ENCODE peak calls at places on chromosomes 2 and 18, in five cellular contexts. Y is upper lobe of right lung, E is HCT116, W is uterus, M is right atrium auricular region. H is an unnamed sample.

GRCh38 chr18:3321133-3321812 is 59.3 kb downstream of the MYL12B start:
- DNase-seq in Y (no peak), E (no peak), W (no peak), M (no peak), H (peak; percentile 97)

GRCh38 chr2:47784349-47784851 is 1.5 kb downstream of the MSH6 start:
- DNase-seq in Y (no peak), E (no peak), W (no peak), M (no peak), H (peak; percentile 37)

GRCh38 chr2:173914055-173914922 is 50.9 kb downstream of the SP3 start:
- DNase-seq in Y (no peak), E (no peak), W (no peak), M (no peak), H (no peak)

GRCh38 chr2:60555066-60555793 is 1.8 kb upstream of the BCL11A start:
- DNase-seq in Y (peak; percentile 81), E (peak; percentile 36), W (no peak), M (no peak), H (peak; percentile 58)

GRCh38 chr2:217694296-217694695 is 308.5 kb downstream of the TNS1 start:
- DNase-seq in Y (no peak), E (no peak), W (no peak), M (no peak), H (no peak)

GRCh38 chr2:241926541-241927311 is 57.2 kb downstream of the RTP5 start:
- DNase-seq in Y (no peak), E (no peak), W (peak; percentile 38), M (no peak), H (no peak)

GRCh38 chr18:79118797-79119196 is 49.6 kb downstream of the ATP9B start:
- DNase-seq in Y (no peak), E (no peak), W (no peak), M (no peak), H (no peak)

GRCh38 chr2:62014102-62014501 is 108.6 kb downstream of the COMMD1 start:
- DNase-seq in Y (no peak), E (no peak), W (peak; percentile 77), M (peak; percentile 61), H (peak; percentile 94)

GRCh38 chr2:25528173-25528572 is 145.2 kb downstream of the DTNB start:
- DNase-seq in Y (no peak), E (no peak), W (no peak), M (no peak), H (peak; percentile 51)

GRCh38 chr2:168311265-168311925 is 64.0 kb upstream of the STK39 start:
- DNase-seq in Y (no peak), E (no peak), W (no peak), M (no peak), H (no peak)

GRCh38 chr18:47172476-47172875 is 3.7 kb downstream of the IER3IP1 start:
- DNase-seq in Y (no peak), E (no peak), W (no peak), M (no peak), H (no peak)

GRCh38 chr2:143607446-143608110 is 478.4 kb downstream of the ARHGAP15 start:
- DNase-seq in Y (no peak), E (no peak), W (no peak), M (no peak), H (peak; percentile 12)

GRCh38 chr2:105455488-105455991 is 56.7 kb upstream of the FHL2 start:
- DNase-seq in Y (no peak), E (peak; percentile 95), W (peak; percentile 38), M (no peak), H (peak; percentile 88)

GRCh38 chr2:150296795-150297546 is 190.5 kb downstream of the RND3 start:
- DNase-seq in Y (no peak), E (no peak), W (no peak), M (no peak), H (peak; percentile 65)

GRCh38 chr18:31040982-31041345 is 1.6 kb downstream of the DSC3 start:
- DNase-seq in Y (no peak), E (no peak), W (no peak), M (no peak), H (peak; percentile 25)

GRCh38 chr2:174836345-174836999 is 72.2 kb upstream of the CHRNA1 start:
- DNase-seq in Y (no peak), E (no peak), W (no peak), M (no peak), H (peak; percentile 92)

GRCh38 chr2:12844511-12844910 is 127.8 kb downstream of the TRIB2 start:
- DNase-seq in Y (no peak), E (no peak), W (no peak), M (no peak), H (no peak)

GRCh38 chr18:47594621-47595086 is 335.8 kb downstream of the SMAD2 start:
- DNase-seq in Y (no peak), E (no peak), W (no peak), M (no peak), H (no peak)

GRCh38 chr2:173958198-173958846 is 6.9 kb downstream of the SP3 start:
- DNase-seq in Y (no peak), E (no peak), W (no peak), M (no peak), H (no peak)

GRCh38 chr2:158088093-158088492 is 13.6 kb upstream of the UPP2 start:
- DNase-seq in Y (no peak), E (no peak), W (no peak), M (no peak), H (no peak)
- H3K4me3 ChIP-seq in Y (no peak overlapping the region), E (no peak overlapping the region), W (no peak overlapping the region), M (no peak overlapping the region), H (no peak overlapping the region)

GRCh38 chr2:127105656-127106456 is 1.1 kb downstream of the BIN1 start:
- DNase-seq in Y (peak; percentile 77), E (no peak), W (no peak), M (no peak), H (peak; percentile 69)

GRCh38 chr2:127108090-127108523 is 1.2 kb upstream of the BIN1 start:
- DNase-seq in Y (no peak), E (no peak), W (no peak), M (peak; percentile 55), H (no peak)

GRCh38 chr2:127106457-127106997 is 427 bp downstream of the BIN1 start:
- DNase-seq in Y (peak; percentile 73), E (no peak), W (no peak), M (no peak), H (no peak)

GRCh38 chr2:127106998-127107621 is at the start of gene BIN1:
- DNase-seq in Y (peak; percentile 96), E (peak; percentile 65), W (peak; percentile 81), M (peak; percentile 79), H (peak; percentile 84)

GRCh38 chr2:127107622-127107999 is 657 bp upstream of the BIN1 start:
- DNase-seq in Y (no peak), E (peak; percentile 33), W (no peak), M (peak; percentile 57), H (no peak)
- H3K4me3 ChIP-seq in Y (peak overlapping the region; percentile 90), E (peak overlapping the region; percentile 78), W (peak overlapping the region; percentile 64), M (peak overlapping the region; percentile 79), H (peak overlapping the region; percentile 90)

GRCh38 chr2:101759162-101759561 is 61.7 kb downstream of the MAP4K4 start:
- DNase-seq in Y (no peak), E (peak; percentile 57), W (peak; percentile 74), M (peak; percentile 70), H (peak; percentile 95)

GRCh38 chr2:101753720-101754490 is 56.4 kb downstream of the MAP4K4 start:
- DNase-seq in Y (no peak), E (no peak), W (no peak), M (no peak), H (no peak)

GRCh38 chr2:101754613-101755012 is 57.1 kb downstream of the MAP4K4 start:
- DNase-seq in Y (no peak), E (no peak), W (no peak), M (no peak), H (no peak)

GRCh38 chr2:101756266-101756665 is 58.8 kb downstream of the MAP4K4 start:
- DNase-seq in Y (no peak), E (no peak), W (no peak), M (no peak), H (no peak)

DNA sequence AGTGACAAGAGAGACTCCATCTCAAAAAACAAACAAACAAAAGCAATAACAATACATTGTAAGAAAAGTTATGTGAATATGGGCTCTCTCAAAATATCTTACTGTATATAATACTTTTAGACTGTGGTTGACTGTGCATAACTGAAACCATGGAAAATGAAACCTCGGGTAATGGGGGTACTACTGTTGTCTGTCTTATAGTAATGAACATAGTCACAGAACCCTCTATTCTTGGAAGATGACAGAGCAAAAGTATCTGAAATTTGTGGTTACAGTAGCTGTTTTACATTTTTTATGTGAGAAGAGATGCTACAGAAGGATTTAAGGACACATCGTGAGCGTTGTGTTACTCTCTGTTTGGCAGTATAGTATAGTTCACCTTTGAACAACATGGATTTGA is 60.5 kb downstream of the MAP4K4 start:
- DNase-seq in Y (no peak), E (no peak), W (no peak), M (no peak), H (no peak)
- H3K4me3 ChIP-seq in Y (no peak overlapping the region), E (no peak overlapping the region), W (no peak overlapping the region), M (no peak overlapping the region), H (no peak overlapping the region)

DNA sequence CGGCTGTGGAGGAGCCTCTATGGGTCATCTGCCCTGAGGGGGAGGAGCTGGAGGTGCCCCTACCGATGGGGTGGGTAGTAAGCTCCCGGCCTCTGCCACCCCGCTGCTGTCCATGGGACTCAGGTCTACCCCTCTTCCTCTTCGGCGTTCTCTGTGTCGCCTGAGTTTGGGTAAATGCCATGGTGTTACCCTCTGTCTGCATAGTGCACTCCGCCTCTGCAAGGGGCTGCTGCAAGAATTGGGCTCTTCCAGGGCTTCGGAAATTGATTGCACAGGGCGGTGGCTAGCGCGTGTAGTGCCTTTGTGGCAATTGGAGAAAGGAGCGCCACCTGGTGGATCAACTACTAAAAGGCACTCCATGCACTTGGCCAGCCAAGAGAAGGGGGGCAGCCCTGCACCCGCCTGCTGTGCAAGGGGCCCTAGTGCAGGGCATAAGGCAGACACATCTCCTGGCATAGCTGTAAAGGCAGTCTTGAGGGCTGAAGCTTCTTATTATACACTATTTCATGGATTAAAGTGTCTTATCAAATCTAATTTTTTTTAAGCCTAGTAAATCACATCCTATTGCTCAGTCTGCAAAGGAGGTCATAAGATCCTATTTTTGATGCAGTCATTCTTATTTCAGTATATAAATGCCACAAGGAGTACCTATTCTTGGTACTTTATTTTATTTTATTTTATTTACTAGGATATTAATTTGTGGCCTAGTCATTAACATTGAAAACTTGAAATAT is 308.9 kb downstream of the PDE11A start:
- DNase-seq in Y (peak; percentile 79), E (peak; percentile 72), W (peak; percentile 72), M (peak; percentile 78), H (peak; percentile 73)
- H3K4me3 ChIP-seq in Y (no peak overlapping the region), E (no peak overlapping the region), W (no peak overlapping the region), M (no peak overlapping the region), H (no peak overlapping the region)